ENCODE peak calls at places on chromosomes 12 and 14, in four cellular contexts. L, W, C and Z are unnamed samples.

GRCh38 chr14:26775765-26776577 is 178.1 kb upstream of the NOVA1 start:
- DNase-seq in C (no peak), L (no peak), W (no peak), Z (no peak)

GRCh38 chr14:33950320-33951182 is at the start of gene EGLN3:
- DNase-seq in L (no peak), C (peak; percentile 55), W (peak; percentile 89), Z (peak; percentile 68)

GRCh38 chr12:121334513-121335343 is 17.5 kb downstream of the ANAPC5 start:
- DNase-seq in L (peak; percentile 26), C (peak; percentile 58), W (peak; percentile 65), Z (peak; percentile 46)

GRCh38 chr14:31320922-31321779 is 99.2 kb downstream of the HEATR5A start:
- DNase-seq in W (no peak), C (no peak), L (no peak), Z (no peak)

GRCh38 chr12:5912437-5913334 is 32.4 kb downstream of the ANO2 start:
- DNase-seq in C (no peak), L (no peak), W (peak; percentile 21), Z (no peak)

GRCh38 chr12:31821484-31821883 is 92.7 kb upstream of the AMN1 start:
- DNase-seq in C (no peak), L (no peak), W (no peak), Z (no peak)

GRCh38 chr14:79584679-79585078 is 626.6 kb downstream of the DIO2 start:
- DNase-seq in W (no peak), C (no peak), L (no peak), Z (no peak)

GRCh38 chr14:74411671-74412070 is 14.3 kb downstream of the SYNDIG1L start:
- DNase-seq in W (no peak), C (no peak), L (no peak), Z (no peak)

GRCh38 chr12:32501835-32502333 is 102.5 kb downstream of the FGD4 start:
- DNase-seq in C (peak; percentile 95), W (no peak), L (no peak), Z (no peak)

GRCh38 chr14:80491131-80491530 is 279.8 kb upstream of the DIO2 start:
- DNase-seq in W (no peak), L (peak; percentile 23), C (peak; percentile 20), Z (no peak)

GRCh38 chr14:104749958-104750529 is 2.9 kb upstream of the SIVA1 start:
- DNase-seq in L (no peak), C (no peak), W (no peak), Z (no peak)

GRCh38 chr14:104749111-104749649 is 3.8 kb upstream of the SIVA1 start:
- DNase-seq in C (peak; percentile 88), W (no peak), L (no peak), Z (no peak)

GRCh38 chr14:104751539-104752337 is 1.2 kb upstream of the SIVA1 start:
- DNase-seq in C (no peak), L (no peak), W (peak; percentile 45), Z (no peak)

GRCh38 chr14:104752338-104752734 is 611 bp upstream of the SIVA1 start:
- DNase-seq in W (no peak), C (no peak), L (no peak), Z (no peak)

GRCh38 chr14:104750658-104751057 is 2.3 kb upstream of the SIVA1 start:
- DNase-seq in C (peak; percentile 34), W (no peak), L (no peak), Z (no peak)
- TF ChIP-seq ATF3 in C (no peak), W (no peak), L (no peak), Z (no peak)

GRCh38 chr12:68508536-68509050 is 102.1 kb upstream of the RAP1B start:
- DNase-seq in C (no peak), L (no peak), W (no peak), Z (no peak)
- TF ChIP-seq ZBTB33 in C (no peak), L (no peak), W (no peak), Z (no peak)

DNA sequence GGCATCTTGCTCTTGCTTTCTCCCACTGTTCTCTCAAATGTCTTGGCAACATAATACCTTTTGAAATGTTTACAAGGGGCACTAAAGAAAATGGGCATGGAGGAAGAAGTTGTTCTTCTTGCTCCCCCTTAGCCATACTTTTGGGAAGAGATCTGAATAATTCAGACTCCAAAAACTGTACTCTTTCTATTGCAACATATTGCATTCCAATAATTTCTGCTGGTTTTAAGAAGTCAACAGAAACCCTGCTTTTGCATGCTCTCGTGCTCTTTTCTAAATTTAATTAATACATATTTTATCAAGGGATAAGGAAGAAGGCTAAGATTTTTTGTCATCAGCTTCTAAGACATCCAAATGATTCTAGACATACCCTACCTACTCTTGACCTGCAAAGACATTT is 409.9 kb upstream of the SOX5 start:
- DNase-seq in C (no peak), L (no peak), W (no peak), Z (no peak)
- TF ChIP-seq SP1 in C (no peak), L (no peak), W (no peak), Z (no peak)

GRCh38 chr14:89155491-89155890 is 261.5 kb downstream of the FOXN3 start:
- DNase-seq in C (no peak), W (no peak), L (no peak), Z (no peak)
- TF ChIP-seq ATF3 in C (no peak), W (no peak), L (no peak), Z (no peak)

GRCh38 chr12:102216086-102216691 is 18.6 kb upstream of the PMCH start:
- DNase-seq in C (no peak), L (no peak), W (no peak), Z (peak; percentile 35)
- TF ChIP-seq ZBTB33 in C (no peak), L (no peak), W (no peak), Z (no peak)

GRCh38 chr14:96584199-96584906 is 82.2 kb downstream of the PAPOLA start:
- DNase-seq in L (no peak), W (peak; percentile 76), C (peak; percentile 65), Z (peak; percentile 33)
- TF ChIP-seq SP1 in L (no peak), W (no peak), C (no peak), Z (no peak)

DNA sequence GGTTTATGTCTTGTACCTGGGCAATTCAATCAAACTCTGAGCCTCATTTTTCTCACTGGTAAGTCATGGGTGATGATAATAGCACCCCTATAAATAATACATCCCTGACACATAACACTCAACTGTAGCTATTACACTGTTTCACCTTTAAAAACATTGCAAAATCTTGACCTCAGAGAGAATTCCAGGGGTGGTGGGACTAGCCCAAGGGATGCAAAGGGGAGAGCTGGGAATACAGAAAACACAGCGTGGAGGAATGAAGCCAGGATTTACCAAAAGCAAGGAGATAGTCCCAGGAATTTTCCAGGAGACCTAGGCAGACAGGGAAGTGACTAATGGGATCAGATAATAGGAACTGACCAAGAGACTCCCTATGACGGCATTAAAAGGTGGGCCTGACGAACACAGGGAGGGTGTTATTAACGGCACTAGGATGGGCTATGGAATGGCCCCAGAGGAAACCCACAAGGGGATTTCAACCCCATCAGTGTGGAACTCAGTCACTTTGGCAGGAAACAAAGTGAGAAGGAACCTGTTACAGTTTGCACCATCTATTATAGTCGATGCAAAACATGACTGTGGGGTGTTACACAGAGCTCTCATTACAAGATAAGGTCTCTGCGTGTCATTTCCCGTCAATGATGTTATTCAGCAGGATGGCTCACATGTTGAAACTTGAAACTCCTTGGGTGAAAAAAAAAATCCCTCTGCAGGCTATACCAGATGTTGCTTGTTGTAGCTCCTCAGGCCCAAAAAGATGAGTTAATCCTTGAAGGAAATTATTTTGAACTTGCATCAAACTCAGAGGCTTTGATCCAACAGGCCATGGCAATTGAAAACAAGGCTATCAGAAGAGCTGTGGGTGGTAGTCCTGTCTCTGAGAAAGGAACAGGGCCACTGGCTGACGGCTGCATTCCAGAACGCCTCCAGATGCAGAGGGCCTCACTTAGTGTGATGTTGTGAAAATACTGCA is 58.7 kb downstream of the DRAM1 start:
- DNase-seq in L (peak; percentile 94), C (no peak), W (no peak), Z (no peak)
- TF ChIP-seq ATF3 in L (no peak), C (no peak), W (peak; percentile 7), Z (no peak)

GRCh38 chr12:58629376-58629775 is 290.9 kb downstream of the LRIG3 start:
- DNase-seq in C (no peak), L (no peak), W (no peak), Z (no peak)
- TF ChIP-seq ZBTB33 in C (no peak), L (no peak), W (no peak), Z (no peak)